ENCODE peak calls at places on chromosomes 16 and 17, in eight cellular contexts. V is ovary, F is stomach, A is tibial nerve, D is adrenal gland, T is suprapubic skin, B is upper lobe of left lung, C is right lobe of liver. J is an unnamed sample. For H3K9me3, the result is how much of the 10 kb centered on the place peaks cover.

GRCh38 chr17:65531508-65532431 is 29.7 kb downstream of the AXIN2 start:
- DNase-seq in B (peak), T (peak), F (peak), A (no peak), V (peak), C (no peak), D (peak), J (peak)

GRCh38 chr17:58005728-58006562 is 1.1 kb downstream of the SRSF1 start:
- DNase-seq in C (no peak), D (no peak), V (no peak), F (no peak), T (no peak), A (no peak), B (no peak), J (no peak)

GRCh38 chr16:81940781-81941560 is 70.3 kb downstream of the SDR42E1 start:
- DNase-seq in T (no peak), F (no peak), C (no peak), B (no peak), D (no peak), A (no peak), V (no peak), J (no peak)

GRCh38 chr17:11889266-11889665 is 108.0 kb downstream of the ZNF18 start:
- DNase-seq in A (no peak), T (no peak), F (no peak), B (no peak), D (no peak), V (no peak), C (no peak), J (no peak)

GRCh38 chr17:3747805-3748204 is 24.1 kb downstream of the HASPIN start:
- DNase-seq in A (no peak), D (no peak), C (no peak), F (no peak), V (no peak), B (no peak), T (no peak), J (no peak)

GRCh38 chr16:24673155-24673554 is 56.3 kb upstream of the TNRC6A start:
- DNase-seq in B (no peak), A (no peak), T (no peak), D (no peak), V (no peak), F (no peak), C (no peak), J (no peak)

GRCh38 chr17:28599311-28600184 is 723 bp upstream of the SPAG5 start:
- DNase-seq in T (no peak), F (peak), C (peak), B (peak), A (peak), V (peak), D (peak), J (peak)

GRCh38 chr16:48901712-48902374 is 291.9 kb upstream of the N4BP1 start:
- DNase-seq in A (no peak), T (peak), F (no peak), C (no peak), B (no peak), D (no peak), V (no peak), J (no peak)

GRCh38 chr16:11024333-11025053 is 80.1 kb downstream of the CLEC16A start:
- DNase-seq in V (no peak), D (no peak), A (no peak), T (peak), B (no peak), C (no peak), F (no peak), J (no peak)

GRCh38 chr16:23694707-23695373 is 16.2 kb downstream of the PLK1 start:
- DNase-seq in V (no peak), C (no peak), A (no peak), T (no peak), B (no peak), D (peak), F (no peak), J (no peak)

GRCh38 chr17:73340093-73340596 is 28.3 kb upstream of the CDC42EP4 start:
- DNase-seq in F (peak), D (peak), V (no peak), B (peak), C (no peak), A (no peak), T (peak), J (no peak)

GRCh38 chr17:31533546-31534155 is 142.2 kb downstream of the RAB11FIP4 start:
- DNase-seq in C (no peak), B (no peak), A (no peak), F (peak), V (peak), T (no peak), D (peak), J (no peak)
- TF ChIP-seq CTCF in C (peak), B (no peak), A (no peak), F (no peak), V (no peak), T (no peak), D (peak), J (peak)

DNA sequence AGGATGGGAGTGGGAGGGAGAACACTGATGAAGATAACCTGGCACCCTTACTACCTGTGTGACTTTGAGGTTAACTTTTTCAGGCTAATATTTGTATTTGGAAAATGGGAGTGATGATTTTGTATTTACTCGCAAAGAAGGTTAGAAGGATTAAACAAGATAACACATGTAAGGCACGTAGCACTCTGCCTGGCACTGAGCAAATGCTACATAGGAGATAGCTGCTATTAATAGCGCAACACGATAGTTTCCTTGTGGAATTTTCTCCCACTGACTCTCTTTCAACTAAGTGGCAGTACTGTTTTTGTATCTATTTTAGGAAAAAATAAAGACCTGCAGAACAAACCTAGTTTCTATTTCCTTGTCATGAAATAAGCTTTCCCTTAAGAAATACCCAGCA is 15.4 kb upstream of the KCNJ16 start:
- DNase-seq in A (no peak), T (no peak), B (no peak), F (no peak), D (no peak), C (no peak), V (no peak), J (no peak)
- H3K9me3 ChIP-seq in A (under half), T (under half), B (under half), F (under half), D (under half), C (under half), V (under half), J (under half)

GRCh38 chr16:1245452-1246005 is 5.0 kb downstream of the TPSAB1 start:
- DNase-seq in D (no peak), C (no peak), V (no peak), F (no peak), B (no peak), A (no peak), T (peak), J (no peak)
- TF ChIP-seq POLR2A in D (no peak), C (no peak), V (no peak), F (no peak), B (no peak), A (no peak), T (no peak), J (no peak)

GRCh38 chr17:31389673-31390381 is 1.6 kb upstream of the RAB11FIP4 start:
- DNase-seq in B (peak), T (no peak), D (no peak), C (no peak), A (no peak), V (no peak), F (peak), J (no peak)
- TF ChIP-seq CTCF in B (no peak), T (no peak), D (no peak), C (no peak), A (no peak), V (no peak), F (no peak), J (no peak)

GRCh38 chr17:5234645-5235576 is at the start of gene SCIMP:
- DNase-seq in A (peak), B (peak), C (peak), T (no peak), D (peak), F (no peak), V (no peak), J (no peak)
- H3K9me3 ChIP-seq in A (under half), B (under half), C (under half), T (under half), D (under half), F (under half), V (under half), J (under half)

GRCh38 chr16:29009050-29009837 is 24.4 kb downstream of the LAT start:
- DNase-seq in F (no peak), C (no peak), B (no peak), D (no peak), V (no peak), A (no peak), T (no peak), J (no peak)
- TF ChIP-seq POLR2A in F (no peak), C (no peak), B (no peak), D (no peak), V (no peak), A (no peak), T (no peak), J (no peak)

GRCh38 chr17:77606865-77607210 is 351.7 kb upstream of the TNRC6C start:
- DNase-seq in B (no peak), D (no peak), F (no peak), A (no peak), V (no peak), C (no peak), T (no peak), J (no peak)

GRCh38 chr17:77609553-77610517 is 348.7 kb upstream of the TNRC6C start:
- DNase-seq in B (no peak), T (peak), C (no peak), F (no peak), A (no peak), D (peak), V (no peak), J (no peak)

GRCh38 chr17:77608431-77608830 is 350.1 kb upstream of the TNRC6C start:
- DNase-seq in T (no peak), A (no peak), V (no peak), B (no peak), D (no peak), F (no peak), C (no peak), J (no peak)

GRCh38 chr17:77606146-77606864 is 352.2 kb upstream of the TNRC6C start:
- DNase-seq in C (no peak), V (no peak), F (no peak), D (no peak), T (peak), B (no peak), A (no peak), J (no peak)

DNA sequence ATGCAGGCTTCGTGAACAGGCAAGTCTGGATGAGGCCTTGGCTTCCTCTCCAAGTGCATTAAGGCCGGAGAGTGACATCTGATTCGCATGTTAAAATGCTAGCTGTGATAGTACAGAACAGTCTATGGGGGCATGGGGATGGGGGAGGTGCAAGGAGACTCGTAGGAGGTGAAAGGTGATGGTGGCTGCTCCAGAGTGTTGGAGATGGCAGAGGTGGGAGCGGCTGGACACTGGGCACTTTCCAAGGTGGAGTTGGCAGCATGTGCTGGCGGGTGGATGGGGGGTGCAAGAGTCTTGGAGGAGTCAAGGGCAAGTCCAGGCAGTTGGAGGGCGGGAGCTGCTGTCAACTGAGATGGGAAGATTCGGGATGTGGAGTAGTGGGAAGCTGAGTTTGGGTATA is 350.9 kb upstream of the TNRC6C start:
- DNase-seq in D (no peak), B (no peak), C (no peak), T (no peak), A (no peak), V (no peak), F (no peak), J (no peak)
- TF ChIP-seq CTCF in D (no peak), B (no peak), C (no peak), T (no peak), A (no peak), V (no peak), F (no peak), J (no peak)

DNA sequence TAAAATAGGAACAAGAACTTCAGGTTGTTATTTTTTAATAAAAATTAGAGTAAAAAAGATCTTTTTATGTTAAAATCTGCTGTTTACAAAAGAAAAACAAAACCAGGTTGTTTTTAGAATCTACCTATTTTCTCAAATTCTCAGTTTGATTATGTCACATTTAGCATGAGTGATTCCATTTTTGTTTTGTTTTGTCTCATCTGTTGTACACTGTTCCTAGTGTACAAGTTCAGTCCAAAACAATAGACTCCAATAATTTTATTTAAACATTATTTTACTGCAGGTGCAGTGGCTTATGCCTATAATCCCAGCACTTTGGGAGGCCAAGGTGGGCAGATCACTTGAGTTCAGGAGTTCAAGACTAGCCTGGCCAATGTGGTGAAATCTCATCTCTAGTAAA is 2142.7 kb downstream of the TP53TG3F start:
- DNase-seq in F (no peak), D (no peak), V (no peak), A (no peak), B (no peak), C (no peak), T (no peak), J (no peak)
- H3K9me3 ChIP-seq in F (under half), D (under half), V (under half), A (under half), B (under half), C (under half), T (under half), J (under half)

DNA sequence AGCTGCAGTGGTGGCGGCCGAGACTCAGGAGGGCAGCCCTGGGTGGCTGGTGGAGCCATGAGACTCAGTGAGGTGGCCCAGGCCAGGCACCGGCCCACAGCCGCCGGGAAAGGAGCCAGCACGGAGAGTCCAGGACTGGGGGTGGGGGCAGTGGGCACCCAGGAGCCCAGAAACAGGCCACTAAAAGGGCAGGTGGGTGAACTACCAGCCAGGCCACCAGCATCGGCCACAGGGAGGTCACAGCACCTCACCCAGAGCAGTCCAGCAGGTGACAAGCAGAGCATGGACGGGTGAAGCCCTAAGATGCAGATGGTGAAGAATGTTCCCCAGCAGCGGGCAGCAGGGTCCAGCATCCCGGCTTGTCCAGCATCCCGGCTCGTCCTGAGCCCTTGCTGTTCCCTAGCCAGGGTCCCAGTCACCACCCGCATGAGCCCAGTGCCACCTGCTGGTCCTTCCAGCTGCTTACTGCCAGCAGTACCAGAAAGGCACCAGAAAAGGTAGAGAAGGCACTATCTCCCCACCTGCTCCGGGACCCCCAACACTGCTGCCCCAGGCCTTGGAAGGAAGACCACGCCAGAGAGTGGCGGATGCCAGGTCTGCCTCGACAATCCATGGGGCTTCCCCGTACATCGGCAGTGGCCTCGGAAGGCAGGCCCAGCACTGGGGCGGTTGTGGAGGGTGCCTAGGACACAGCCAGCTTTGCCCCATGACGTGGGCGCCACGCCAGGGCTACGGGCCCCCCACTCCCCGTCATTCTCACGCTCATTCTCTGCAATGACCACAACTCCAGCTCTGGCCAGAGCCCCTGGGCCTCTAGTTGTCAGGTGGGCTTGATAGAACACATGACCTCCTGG is 1.6 kb downstream of the CENPX start:
- DNase-seq in C (peak), F (peak), A (peak), V (peak), B (peak), T (no peak), D (peak), J (peak)
- TF ChIP-seq POLR2A in C (no peak), F (no peak), A (no peak), V (no peak), B (no peak), T (no peak), D (no peak), J (no peak)

DNA sequence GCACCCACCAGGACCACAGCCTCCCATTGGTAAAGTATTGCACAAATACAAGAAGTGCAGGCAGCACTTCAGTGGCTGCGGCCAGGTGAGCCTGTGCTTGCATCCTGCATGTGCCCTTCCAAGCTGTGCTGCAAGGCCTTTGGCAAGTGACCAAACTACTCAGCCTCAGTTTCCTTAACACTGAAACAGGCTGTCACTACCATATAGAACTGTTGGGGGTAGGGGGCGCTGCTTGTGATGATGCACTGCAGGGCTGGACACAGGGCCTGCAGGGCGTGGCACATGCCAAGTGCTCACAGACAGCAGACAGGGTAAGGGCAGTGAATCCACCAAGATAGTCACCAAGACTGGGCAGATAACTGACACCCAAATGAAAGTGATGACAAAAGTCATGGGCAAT is 65.6 kb upstream of the SREBF1 start:
- DNase-seq in C (no peak), F (no peak), D (no peak), V (no peak), B (no peak), T (no peak), A (no peak), J (peak)
- TF ChIP-seq CTCF in C (no peak), F (no peak), D (no peak), V (no peak), B (no peak), T (no peak), A (no peak), J (no peak)